ENCODE peak calls at places on chromosomes 16 and 17, in eight cellular contexts. V, W, F, K, I, S, X and T are unnamed samples.

GRCh38 chr17:32350662-32351418 is 883 bp downstream of the ZNF207 start:
- DNase-seq in V (peak), W (peak), F (no peak), K (peak), I (no peak), S (peak), X (no peak), T (peak)

GRCh38 chr17:77427471-77427991 is 286.8 kb downstream of the SEC14L1 start:
- DNase-seq in V (no peak), W (peak), F (no peak), K (no peak), I (no peak), S (peak), X (no peak), T (peak)

GRCh38 chr17:50620848-50621247 is 13.8 kb upstream of the ABCC3 start:
- DNase-seq in V (no peak), W (no peak), F (no peak), K (no peak), I (no peak), S (peak), X (no peak), T (no peak)

GRCh38 chr16:86968866-86969265 is 348.3 kb downstream of the C16orf95 start:
- DNase-seq in V (no peak), W (no peak), F (no peak), K (no peak), I (no peak), S (no peak), X (no peak), T (no peak)

GRCh38 chr16:89909777-89910716 is 8.6 kb upstream of the MC1R start:
- DNase-seq in V (peak), W (peak), F (no peak), K (peak), I (peak), S (peak), X (peak), T (peak)

GRCh38 chr16:57591086-57591869 is 37.2 kb upstream of the ADGRG1 start:
- DNase-seq in V (peak), W (peak), F (no peak), K (peak), I (peak), S (peak), X (peak), T (peak)

GRCh38 chr16:84677017-84677803 is 22.6 kb upstream of the USP10 start:
- DNase-seq in V (peak), W (no peak), F (no peak), K (no peak), I (no peak), S (no peak), X (no peak), T (no peak)

GRCh38 chr16:26598061-26598460 is 468.7 kb upstream of the C16orf82 start:
- DNase-seq in V (peak), W (no peak), F (no peak), K (peak), I (no peak), S (no peak), X (no peak), T (no peak)

GRCh38 chr17:80729016-80729415 is 184.4 kb downstream of the RPTOR start:
- DNase-seq in V (no peak), W (no peak), F (no peak), K (no peak), I (no peak), S (no peak), X (no peak), T (no peak)

GRCh38 chr17:27421111-27421510 is 35.1 kb upstream of the KSR1 start:
- DNase-seq in V (no peak), W (no peak), F (no peak), K (no peak), I (no peak), S (no peak), X (no peak), T (no peak)

GRCh38 chr16:75996491-75996890 is 270.2 kb upstream of the CPHXL start:
- DNase-seq in V (no peak), W (peak), F (no peak), K (no peak), I (no peak), S (no peak), X (no peak), T (no peak)

GRCh38 chr17:3979276-3979583 is 15.0 kb upstream of the ATP2A3 start:
- DNase-seq in V (no peak), W (no peak), F (no peak), K (no peak), I (no peak), S (no peak), X (no peak), T (no peak)